ENCODE peak calls at places on chromosomes 3 and 15, in nine cellular contexts. Y, F, D, W, K, Z, L, P and Q are unnamed samples.

GRCh38 chr15:57565326-57565725 is 26.4 kb upstream of the MYZAP start:
- DNase-seq in Y (no peak), F (peak; percentile 55), D (no peak), W (no peak), K (no peak), Z (no peak), L (peak; percentile 29), P (peak; percentile 36), Q (peak; percentile 48)

GRCh38 chr3:171825222-171825828 is 15.0 kb upstream of the PLD1 start:
- DNase-seq in Y (no peak), F (no peak), D (no peak), W (no peak), K (no peak), Z (no peak), L (peak; percentile 98), P (no peak), Q (no peak)

GRCh38 chr3:17014734-17015133 is 130.0 kb downstream of the PLCL2 start:
- DNase-seq in Y (no peak), F (no peak), D (no peak), W (no peak), K (no peak), Z (no peak), L (no peak), P (no peak), Q (no peak)

GRCh38 chr3:174957581-174958001 is 98.5 kb downstream of the NAALADL2 start:
- DNase-seq in Y (no peak), F (no peak), D (no peak), W (no peak), K (no peak), Z (no peak), L (peak; percentile 22), P (no peak), Q (no peak)

GRCh38 chr3:124599779-124600693 is 130.2 kb upstream of the UMPS start:
- DNase-seq in Y (no peak), F (no peak), D (no peak), W (no peak), K (no peak), Z (no peak), L (no peak), P (no peak), Q (no peak)

GRCh38 chr3:45566951-45567411 is 27.6 kb upstream of the LIMD1 start:
- DNase-seq in Y (no peak), F (no peak), D (no peak), W (no peak), K (no peak), Z (no peak), L (no peak), P (no peak), Q (no peak)

GRCh38 chr3:65344846-65345245 is 657.0 kb upstream of the ADAMTS9 start:
- DNase-seq in Y (no peak), F (no peak), D (no peak), W (no peak), K (no peak), Z (no peak), L (no peak), P (no peak), Q (no peak)

GRCh38 chr15:101615986-101616848 is 36.0 kb downstream of the TM2D3 start:
- DNase-seq in Y (no peak), F (no peak), D (no peak), W (no peak), K (peak; percentile 21), Z (no peak), L (peak; percentile 75), P (no peak), Q (no peak)

GRCh38 chr3:52062499-52062898 is 6.1 kb upstream of the DUSP7 start:
- DNase-seq in Y (no peak), F (no peak), D (no peak), W (no peak), K (no peak), Z (no peak), L (peak; percentile 90), P (no peak), Q (no peak)

GRCh38 chr3:156899951-156900350 is 73.8 kb downstream of the LEKR1 start:
- DNase-seq in Y (no peak), F (no peak), D (no peak), W (no peak), K (no peak), Z (no peak), L (peak; percentile 6), P (no peak), Q (no peak)

GRCh38 chr15:79381593-79381992 is 50.5 kb upstream of the MINAR1 start:
- DNase-seq in Y (no peak), F (no peak), D (no peak), W (no peak), K (peak; percentile 73), Z (no peak), L (no peak), P (no peak), Q (no peak)

GRCh38 chr3:73378207-73378606 is 246.5 kb downstream of the PDZRN3 start:
- DNase-seq in Y (no peak), F (no peak), D (no peak), W (no peak), K (no peak), Z (no peak), L (no peak), P (no peak), Q (no peak)

GRCh38 chr3:191962324-191962723 is 501.4 kb downstream of the PYDC2 start:
- DNase-seq in Y (no peak), F (no peak), D (no peak), W (no peak), K (no peak), Z (no peak), L (no peak), P (no peak), Q (no peak)

GRCh38 chr15:68693071-68693470 is 114.3 kb downstream of the CORO2B start:
- DNase-seq in Y (no peak), F (no peak), D (peak; percentile 55), W (no peak), K (no peak), Z (no peak), L (no peak), P (no peak), Q (peak; percentile 62)

GRCh38 chr3:21778715-21779114 is 27.7 kb upstream of the ZNF385D start:
- DNase-seq in Y (no peak), F (no peak), D (no peak), W (no peak), K (no peak), Z (no peak), L (no peak), P (no peak), Q (no peak)

GRCh38 chr3:119628816-119629445 is 31.2 kb downstream of the PLA1A start:
- DNase-seq in Y (no peak), F (no peak), D (no peak), W (no peak), K (no peak), Z (no peak), L (no peak), P (no peak), Q (no peak)

GRCh38 chr15:77654975-77655374 is 22.3 kb upstream of the LINGO1 start:
- DNase-seq in Y (no peak), F (no peak), D (no peak), W (no peak), K (no peak), Z (no peak), L (no peak), P (no peak), Q (peak; percentile 28)

GRCh38 chr3:165505657-165506056 is 309.5 kb upstream of the SLITRK3 start:
- DNase-seq in Y (no peak), F (no peak), D (no peak), W (no peak), K (no peak), Z (no peak), L (no peak), P (no peak), Q (no peak)

GRCh38 chr3:159860727-159861126 is 127.9 kb upstream of the IL12A start:
- DNase-seq in Y (no peak), F (no peak), D (no peak), W (no peak), K (no peak), Z (no peak), L (peak; percentile 56), P (no peak), Q (peak; percentile 61)

GRCh38 chr3:10594915-10595314 is 89.5 kb upstream of the ATP2B2 start:
- DNase-seq in Y (no peak), F (no peak), D (peak; percentile 2), W (peak; percentile 45), K (no peak), Z (no peak), L (peak; percentile 59), P (peak; percentile 9), Q (peak; percentile 47)

GRCh38 chr3:122926811-122927210 is 100.8 kb downstream of the SEMA5B start:
- DNase-seq in Y (no peak), F (no peak), D (no peak), W (no peak), K (no peak), Z (no peak), L (no peak), P (no peak), Q (no peak)

GRCh38 chr3:37993811-37994638 is 3.4 kb downstream of the VILL start:
- DNase-seq in Y (peak; percentile 59), F (no peak), D (no peak), W (peak; percentile 61), K (peak; percentile 8), Z (peak; percentile 56), L (peak; percentile 84), P (peak; percentile 44), Q (peak; percentile 86)

GRCh38 chr3:155640098-155640497 is 104.8 kb downstream of the PLCH1 start:
- DNase-seq in Y (no peak), F (no peak), D (no peak), W (no peak), K (no peak), Z (no peak), L (no peak), P (no peak), Q (no peak)

GRCh38 chr3:126811530-126811929 is 107.5 kb downstream of the CHCHD6 start:
- DNase-seq in Y (no peak), F (no peak), D (no peak), W (no peak), K (no peak), Z (no peak), L (peak; percentile 27), P (no peak), Q (no peak)

GRCh38 chr15:31869640-31870335 is 160.5 kb upstream of the CHRNA7 start:
- DNase-seq in Y (no peak), F (no peak), D (no peak), W (no peak), K (no peak), Z (no peak), L (no peak), P (no peak), Q (no peak)

GRCh38 chr15:78127882-78128281 is 3.4 kb downstream of the CIB2 start:
- DNase-seq in Y (no peak), F (peak; percentile 15), D (no peak), W (no peak), K (peak; percentile 36), Z (no peak), L (no peak), P (no peak), Q (no peak)

GRCh38 chr15:75779504-75779903 is 63.7 kb upstream of the UBE2Q2 start:
- DNase-seq in Y (no peak), F (no peak), D (no peak), W (no peak), K (no peak), Z (no peak), L (no peak), P (no peak), Q (no peak)